ENCODE peak calls at places on chromosome 13, in eight cellular contexts. W, N, L, B, K, E, F and R are unnamed samples.

GRCh38 chr13:50616101-50616500 is 227.4 kb downstream of the DLEU7 start:
- DNase-seq in W (no peak), N (no peak), L (no peak), B (no peak), K (no peak), E (peak; percentile 22), F (peak; percentile 68), R (peak; percentile 81)

GRCh38 chr13:27607125-27607524 is 13.2 kb downstream of the LNX2 start:
- DNase-seq in W (no peak), N (no peak), L (no peak), B (peak; percentile 23), K (no peak), E (peak; percentile 31), F (peak; percentile 85), R (peak; percentile 69)

GRCh38 chr13:48165727-48166126 is 67.3 kb upstream of the ITM2B start:
- DNase-seq in W (no peak), N (no peak), L (no peak), B (no peak), K (no peak), E (no peak), F (no peak), R (no peak)

GRCh38 chr13:36131215-36131930 is at the start of gene DCLK1:
- DNase-seq in W (no peak), N (peak; percentile 44), L (no peak), B (peak; percentile 54), K (no peak), E (peak; percentile 79), F (peak; percentile 43), R (peak; percentile 54)

GRCh38 chr13:94708031-94708571 is 4.2 kb downstream of the SOX21 start:
- DNase-seq in W (no peak), N (no peak), L (no peak), B (no peak), K (no peak), E (peak; percentile 28), F (no peak), R (no peak)

GRCh38 chr13:94153586-94153985 is 325.9 kb downstream of the DCT start:
- DNase-seq in W (no peak), N (no peak), L (no peak), B (no peak), K (no peak), E (no peak), F (no peak), R (no peak)

GRCh38 chr13:101465877-101466276 is 13.4 kb downstream of the ITGBL1 start:
- DNase-seq in W (no peak), N (no peak), L (no peak), B (no peak), K (no peak), E (no peak), F (peak; percentile 67), R (peak; percentile 77)

GRCh38 chr13:77042566-77043177 is 15.7 kb upstream of the FBXL3 start:
- DNase-seq in W (no peak), N (no peak), L (no peak), B (no peak), K (no peak), E (no peak), F (no peak), R (no peak)

GRCh38 chr13:51959773-51960172 is 51.5 kb downstream of the ATP7B start:
- DNase-seq in W (no peak), N (no peak), L (no peak), B (no peak), K (no peak), E (no peak), F (no peak), R (no peak)

GRCh38 chr13:23828866-23829265 is 60.3 kb downstream of the MIPEP start:
- DNase-seq in W (no peak), N (no peak), L (no peak), B (no peak), K (no peak), E (peak; percentile 7), F (peak; percentile 78), R (peak; percentile 79)

GRCh38 chr13:90868321-90868920 is 479.1 kb upstream of the MIR17HG start:
- DNase-seq in W (no peak), N (peak; percentile 20), L (no peak), B (no peak), K (no peak), E (no peak), F (peak; percentile 7), R (peak; percentile 47)

GRCh38 chr13:94236876-94237275 is 242.6 kb downstream of the DCT start:
- DNase-seq in W (no peak), N (no peak), L (no peak), B (no peak), K (no peak), E (no peak), F (no peak), R (no peak)

GRCh38 chr13:20241593-20241992 is 9.5 kb upstream of the GJB6 start:
- DNase-seq in W (no peak), N (peak; percentile 46), L (no peak), B (no peak), K (no peak), E (no peak), F (no peak), R (no peak)

GRCh38 chr13:92842145-92842544 is 384.5 kb upstream of the GPC6 start:
- DNase-seq in W (no peak), N (no peak), L (no peak), B (no peak), K (no peak), E (peak; percentile 15), F (peak; percentile 97), R (peak; percentile 70)

GRCh38 chr13:31797154-31797775 is 57.9 kb downstream of the RXFP2 start:
- DNase-seq in W (no peak), N (no peak), L (no peak), B (no peak), K (no peak), E (peak; percentile 10), F (peak; percentile 33), R (peak; percentile 76)

GRCh38 chr13:101417043-101417406 is 717 bp upstream of the NALCN start:
- DNase-seq in W (no peak), N (peak; percentile 8), L (no peak), B (no peak), K (no peak), E (peak; percentile 68), F (peak; percentile 64), R (peak; percentile 63)

GRCh38 chr13:52348983-52349780 is 56.8 kb downstream of the THSD1 start:
- DNase-seq in W (no peak), N (no peak), L (no peak), B (no peak), K (no peak), E (peak; percentile 82), F (peak; percentile 92), R (peak; percentile 92)

GRCh38 chr13:46830405-46831005 is 33.5 kb upstream of the ESD start:
- DNase-seq in W (no peak), N (no peak), L (no peak), B (no peak), K (no peak), E (no peak), F (no peak), R (no peak)

GRCh38 chr13:67827992-67828391 is 597.9 kb upstream of the PCDH9 start:
- DNase-seq in W (no peak), N (no peak), L (no peak), B (no peak), K (no peak), E (no peak), F (peak; percentile 71), R (no peak)

GRCh38 chr13:40275636-40276035 is 390.8 kb downstream of the FOXO1 start:
- DNase-seq in W (no peak), N (no peak), L (no peak), B (no peak), K (no peak), E (no peak), F (peak; percentile 61), R (peak; percentile 25)

GRCh38 chr13:57672168-57672567 is 40.6 kb downstream of the PCDH17 start:
- DNase-seq in W (no peak), N (no peak), L (no peak), B (no peak), K (no peak), E (no peak), F (no peak), R (no peak)

GRCh38 chr13:95480131-95480545 is 72.4 kb upstream of the CLDN10 start:
- DNase-seq in W (no peak), N (no peak), L (no peak), B (peak; percentile 5), K (no peak), E (no peak), F (no peak), R (no peak)

GRCh38 chr13:98141938-98142426 is 912 bp upstream of the FARP1 start:
- DNase-seq in W (peak; percentile 76), N (peak; percentile 51), L (no peak), B (peak; percentile 25), K (no peak), E (no peak), F (no peak), R (no peak)